ENCODE peak calls at places on chromosomes 1 and 21, in eight cellular contexts. One of them, this sample, is unnamed.

GRCh38 chr1:24898152-24898908 is 31.7 kb downstream of the RUNX3 start:
- DNase-seq in HFFc6: peak; percentile 17
- DNase-seq in stimulated activated CD4-positive, alpha-beta T cell treated with anti-CD3 and anti-CD28 coated beads, Interleukin-4, amount 100 ng/mL, for 24 hours: peak; percentile 42
- DNase-seq in activated T-cell treated with anti-CD3 and anti-CD28 coated beads, Interleukin-2, amount 50 U/mL, for 72 hours: peak; percentile 73
- DNase-seq in Kasumi-1: peak; percentile 43
- DNase-seq in HL-60: peak; percentile 22
- DNase-seq in MV-4-11: peak; percentile 26
- DNase-seq in endothelial cell: peak; percentile 80
- DNase-seq in this sample: peak; percentile 34

GRCh38 chr21:15669247-15669646 is 60.5 kb upstream of the USP25 start:
- DNase-seq in HFFc6: peak; percentile 36
- DNase-seq in stimulated activated CD4-positive, alpha-beta T cell treated with anti-CD3 and anti-CD28 coated beads, Interleukin-4, amount 100 ng/mL, for 24 hours: no peak
- DNase-seq in activated T-cell treated with anti-CD3 and anti-CD28 coated beads, Interleukin-2, amount 50 U/mL, for 72 hours: no peak
- DNase-seq in Kasumi-1: no peak
- DNase-seq in HL-60: no peak
- DNase-seq in MV-4-11: no peak
- DNase-seq in endothelial cell: no peak
- DNase-seq in this sample: no peak

GRCh38 chr1:89890085-89890754 is 69.4 kb downstream of the LRRC8D start:
- DNase-seq in HFFc6: peak; percentile 89
- DNase-seq in stimulated activated CD4-positive, alpha-beta T cell treated with anti-CD3 and anti-CD28 coated beads, Interleukin-4, amount 100 ng/mL, for 24 hours: no peak
- DNase-seq in activated T-cell treated with anti-CD3 and anti-CD28 coated beads, Interleukin-2, amount 50 U/mL, for 72 hours: no peak
- DNase-seq in Kasumi-1: no peak
- DNase-seq in HL-60: no peak
- DNase-seq in MV-4-11: no peak
- DNase-seq in endothelial cell: no peak
- DNase-seq in this sample: no peak

GRCh38 chr1:79044974-79045650 is 38.6 kb upstream of the ADGRL4 start:
- DNase-seq in HFFc6: no peak
- DNase-seq in stimulated activated CD4-positive, alpha-beta T cell treated with anti-CD3 and anti-CD28 coated beads, Interleukin-4, amount 100 ng/mL, for 24 hours: no peak
- DNase-seq in activated T-cell treated with anti-CD3 and anti-CD28 coated beads, Interleukin-2, amount 50 U/mL, for 72 hours: no peak
- DNase-seq in Kasumi-1: no peak
- DNase-seq in HL-60: no peak
- DNase-seq in MV-4-11: no peak
- DNase-seq in endothelial cell: peak; percentile 8
- DNase-seq in this sample: no peak

GRCh38 chr1:1122981-1123480 is 7.1 kb upstream of the C1orf159 start:
- DNase-seq in HFFc6: peak; percentile 47
- DNase-seq in stimulated activated CD4-positive, alpha-beta T cell treated with anti-CD3 and anti-CD28 coated beads, Interleukin-4, amount 100 ng/mL, for 24 hours: no peak
- DNase-seq in activated T-cell treated with anti-CD3 and anti-CD28 coated beads, Interleukin-2, amount 50 U/mL, for 72 hours: no peak
- DNase-seq in Kasumi-1: peak; percentile 65
- DNase-seq in HL-60: peak; percentile 41
- DNase-seq in MV-4-11: peak; percentile 61
- DNase-seq in endothelial cell: no peak
- DNase-seq in this sample: no peak

GRCh38 chr1:1911390-1912041 is 3.5 kb upstream of the CALML6 start:
- DNase-seq in HFFc6: no peak
- DNase-seq in stimulated activated CD4-positive, alpha-beta T cell treated with anti-CD3 and anti-CD28 coated beads, Interleukin-4, amount 100 ng/mL, for 24 hours: no peak
- DNase-seq in activated T-cell treated with anti-CD3 and anti-CD28 coated beads, Interleukin-2, amount 50 U/mL, for 72 hours: no peak
- DNase-seq in Kasumi-1: no peak
- DNase-seq in HL-60: no peak
- DNase-seq in MV-4-11: no peak
- DNase-seq in endothelial cell: no peak
- DNase-seq in this sample: no peak

GRCh38 chr1:37096523-37096922 is 62.2 kb upstream of the GRIK3 start:
- DNase-seq in HFFc6: no peak
- DNase-seq in stimulated activated CD4-positive, alpha-beta T cell treated with anti-CD3 and anti-CD28 coated beads, Interleukin-4, amount 100 ng/mL, for 24 hours: no peak
- DNase-seq in activated T-cell treated with anti-CD3 and anti-CD28 coated beads, Interleukin-2, amount 50 U/mL, for 72 hours: no peak
- DNase-seq in Kasumi-1: no peak
- DNase-seq in HL-60: no peak
- DNase-seq in MV-4-11: no peak
- DNase-seq in endothelial cell: peak; percentile 17
- DNase-seq in this sample: no peak

GRCh38 chr21:33849839-33850238 is 65.8 kb downstream of the ATP5PO start:
- DNase-seq in HFFc6: no peak
- DNase-seq in stimulated activated CD4-positive, alpha-beta T cell treated with anti-CD3 and anti-CD28 coated beads, Interleukin-4, amount 100 ng/mL, for 24 hours: no peak
- DNase-seq in activated T-cell treated with anti-CD3 and anti-CD28 coated beads, Interleukin-2, amount 50 U/mL, for 72 hours: no peak
- DNase-seq in Kasumi-1: no peak
- DNase-seq in HL-60: no peak
- DNase-seq in MV-4-11: no peak
- DNase-seq in endothelial cell: no peak
- DNase-seq in this sample: no peak

GRCh38 chr1:207870279-207871031 is 40.5 kb downstream of the CD34 start:
- DNase-seq in HFFc6: no peak
- DNase-seq in stimulated activated CD4-positive, alpha-beta T cell treated with anti-CD3 and anti-CD28 coated beads, Interleukin-4, amount 100 ng/mL, for 24 hours: no peak
- DNase-seq in activated T-cell treated with anti-CD3 and anti-CD28 coated beads, Interleukin-2, amount 50 U/mL, for 72 hours: no peak
- DNase-seq in Kasumi-1: no peak
- DNase-seq in HL-60: no peak
- DNase-seq in MV-4-11: no peak
- DNase-seq in endothelial cell: no peak
- DNase-seq in this sample: no peak

GRCh38 chr1:154534263-154534844 is 24.1 kb downstream of the UBE2Q1 start:
- DNase-seq in HFFc6: no peak
- DNase-seq in stimulated activated CD4-positive, alpha-beta T cell treated with anti-CD3 and anti-CD28 coated beads, Interleukin-4, amount 100 ng/mL, for 24 hours: no peak
- DNase-seq in activated T-cell treated with anti-CD3 and anti-CD28 coated beads, Interleukin-2, amount 50 U/mL, for 72 hours: no peak
- DNase-seq in Kasumi-1: no peak
- DNase-seq in HL-60: no peak
- DNase-seq in MV-4-11: no peak
- DNase-seq in endothelial cell: peak; percentile 25
- DNase-seq in this sample: no peak

GRCh38 chr1:180046674-180047073 is 92.1 kb downstream of the CEP350 start:
- DNase-seq in HFFc6: no peak
- DNase-seq in stimulated activated CD4-positive, alpha-beta T cell treated with anti-CD3 and anti-CD28 coated beads, Interleukin-4, amount 100 ng/mL, for 24 hours: no peak
- DNase-seq in activated T-cell treated with anti-CD3 and anti-CD28 coated beads, Interleukin-2, amount 50 U/mL, for 72 hours: no peak
- DNase-seq in Kasumi-1: no peak
- DNase-seq in HL-60: no peak
- DNase-seq in MV-4-11: no peak
- DNase-seq in endothelial cell: no peak
- DNase-seq in this sample: no peak

GRCh38 chr1:11783556-11783955 is 21.6 kb downstream of the C1orf167 start:
- DNase-seq in HFFc6: no peak
- DNase-seq in stimulated activated CD4-positive, alpha-beta T cell treated with anti-CD3 and anti-CD28 coated beads, Interleukin-4, amount 100 ng/mL, for 24 hours: no peak
- DNase-seq in activated T-cell treated with anti-CD3 and anti-CD28 coated beads, Interleukin-2, amount 50 U/mL, for 72 hours: no peak
- DNase-seq in Kasumi-1: no peak
- DNase-seq in HL-60: no peak
- DNase-seq in MV-4-11: no peak
- DNase-seq in endothelial cell: no peak
- DNase-seq in this sample: no peak

GRCh38 chr1:16047791-16048475 is 4.4 kb downstream of the CLCNKB start:
- DNase-seq in HFFc6: no peak
- DNase-seq in stimulated activated CD4-positive, alpha-beta T cell treated with anti-CD3 and anti-CD28 coated beads, Interleukin-4, amount 100 ng/mL, for 24 hours: no peak
- DNase-seq in activated T-cell treated with anti-CD3 and anti-CD28 coated beads, Interleukin-2, amount 50 U/mL, for 72 hours: no peak
- DNase-seq in Kasumi-1: no peak
- DNase-seq in HL-60: no peak
- DNase-seq in MV-4-11: no peak
- DNase-seq in endothelial cell: no peak
- DNase-seq in this sample: no peak

GRCh38 chr1:22915816-22916468 is 56.7 kb downstream of the LACTBL1 start:
- DNase-seq in HFFc6: no peak
- DNase-seq in stimulated activated CD4-positive, alpha-beta T cell treated with anti-CD3 and anti-CD28 coated beads, Interleukin-4, amount 100 ng/mL, for 24 hours: no peak
- DNase-seq in activated T-cell treated with anti-CD3 and anti-CD28 coated beads, Interleukin-2, amount 50 U/mL, for 72 hours: no peak
- DNase-seq in Kasumi-1: no peak
- DNase-seq in HL-60: no peak
- DNase-seq in MV-4-11: no peak
- DNase-seq in endothelial cell: no peak
- DNase-seq in this sample: no peak

GRCh38 chr1:43197343-43198127 is 25.4 kb downstream of the CFAP57 start:
- DNase-seq in HFFc6: no peak
- DNase-seq in stimulated activated CD4-positive, alpha-beta T cell treated with anti-CD3 and anti-CD28 coated beads, Interleukin-4, amount 100 ng/mL, for 24 hours: no peak
- DNase-seq in activated T-cell treated with anti-CD3 and anti-CD28 coated beads, Interleukin-2, amount 50 U/mL, for 72 hours: no peak
- DNase-seq in Kasumi-1: no peak
- DNase-seq in HL-60: no peak
- DNase-seq in MV-4-11: no peak
- DNase-seq in endothelial cell: no peak
- DNase-seq in this sample: no peak

GRCh38 chr1:94351441-94351840 is 66.7 kb upstream of the ABCD3 start:
- DNase-seq in HFFc6: no peak
- DNase-seq in stimulated activated CD4-positive, alpha-beta T cell treated with anti-CD3 and anti-CD28 coated beads, Interleukin-4, amount 100 ng/mL, for 24 hours: no peak
- DNase-seq in activated T-cell treated with anti-CD3 and anti-CD28 coated beads, Interleukin-2, amount 50 U/mL, for 72 hours: no peak
- DNase-seq in Kasumi-1: no peak
- DNase-seq in HL-60: no peak
- DNase-seq in MV-4-11: no peak
- DNase-seq in endothelial cell: no peak
- DNase-seq in this sample: no peak

GRCh38 chr21:37564341-37564923 is 197.9 kb downstream of the DYRK1A start:
- DNase-seq in HFFc6: peak; percentile 99
- DNase-seq in stimulated activated CD4-positive, alpha-beta T cell treated with anti-CD3 and anti-CD28 coated beads, Interleukin-4, amount 100 ng/mL, for 24 hours: peak; percentile 93
- DNase-seq in activated T-cell treated with anti-CD3 and anti-CD28 coated beads, Interleukin-2, amount 50 U/mL, for 72 hours: peak; percentile 88
- DNase-seq in Kasumi-1: peak; percentile 87
- DNase-seq in HL-60: peak; percentile 60
- DNase-seq in MV-4-11: peak; percentile 93
- DNase-seq in endothelial cell: peak; percentile 10
- DNase-seq in this sample: peak; percentile 91

GRCh38 chr1:165858928-165859845 is 31.8 kb downstream of the UCK2 start:
- DNase-seq in HFFc6: no peak
- DNase-seq in stimulated activated CD4-positive, alpha-beta T cell treated with anti-CD3 and anti-CD28 coated beads, Interleukin-4, amount 100 ng/mL, for 24 hours: no peak
- DNase-seq in activated T-cell treated with anti-CD3 and anti-CD28 coated beads, Interleukin-2, amount 50 U/mL, for 72 hours: no peak
- DNase-seq in Kasumi-1: no peak
- DNase-seq in HL-60: no peak
- DNase-seq in MV-4-11: no peak
- DNase-seq in endothelial cell: no peak
- DNase-seq in this sample: no peak

GRCh38 chr1:43878440-43878839 is 55.2 kb upstream of the ARTN start:
- DNase-seq in HFFc6: no peak
- DNase-seq in stimulated activated CD4-positive, alpha-beta T cell treated with anti-CD3 and anti-CD28 coated beads, Interleukin-4, amount 100 ng/mL, for 24 hours: no peak
- DNase-seq in activated T-cell treated with anti-CD3 and anti-CD28 coated beads, Interleukin-2, amount 50 U/mL, for 72 hours: no peak
- DNase-seq in Kasumi-1: no peak
- DNase-seq in HL-60: no peak
- DNase-seq in MV-4-11: no peak
- DNase-seq in endothelial cell: no peak
- DNase-seq in this sample: no peak

GRCh38 chr21:38227401-38227800 is 29.4 kb upstream of the KCNJ15 start:
- DNase-seq in HFFc6: no peak
- DNase-seq in stimulated activated CD4-positive, alpha-beta T cell treated with anti-CD3 and anti-CD28 coated beads, Interleukin-4, amount 100 ng/mL, for 24 hours: no peak
- DNase-seq in activated T-cell treated with anti-CD3 and anti-CD28 coated beads, Interleukin-2, amount 50 U/mL, for 72 hours: no peak
- DNase-seq in Kasumi-1: no peak
- DNase-seq in HL-60: no peak
- DNase-seq in MV-4-11: no peak
- DNase-seq in endothelial cell: no peak
- DNase-seq in this sample: no peak

GRCh38 chr21:41717573-41718330 is 49.1 kb downstream of the RIPK4 start:
- DNase-seq in HFFc6: no peak
- DNase-seq in stimulated activated CD4-positive, alpha-beta T cell treated with anti-CD3 and anti-CD28 coated beads, Interleukin-4, amount 100 ng/mL, for 24 hours: no peak
- DNase-seq in activated T-cell treated with anti-CD3 and anti-CD28 coated beads, Interleukin-2, amount 50 U/mL, for 72 hours: no peak
- DNase-seq in Kasumi-1: no peak
- DNase-seq in HL-60: no peak
- DNase-seq in MV-4-11: no peak
- DNase-seq in endothelial cell: no peak
- DNase-seq in this sample: no peak

This sample was measured in stimulated activated naive CD4-positive, alpha-beta T cell treated with Interleukin-2 at 50 U/mL for 16 hours.